ENCODE peak calls at places on chromosomes 11 and 22, in eight cellular contexts. J, L, W, N, Z, F, Q and K are unnamed samples.

GRCh38 chr11:108019870-108020540 is 11.3 kb downstream of the CUL5 start:
- DNase-seq in J (no peak), L (peak), W (no peak), N (no peak), Z (peak), F (no peak), Q (no peak), K (no peak)

GRCh38 chr11:45411221-45411946 is 125.2 kb upstream of the SYT13 start:
- DNase-seq in J (no peak), L (peak), W (peak), N (no peak), Z (peak), F (no peak), Q (no peak), K (no peak)

GRCh38 chr11:35218956-35219355 is 80.0 kb downstream of the CD44 start:
- DNase-seq in J (no peak), L (no peak), W (no peak), N (no peak), Z (peak), F (no peak), Q (no peak), K (no peak)

GRCh38 chr11:4607782-4608666 is at the start of gene TRIM68:
- DNase-seq in J (peak), L (peak), W (peak), N (peak), Z (peak), F (peak), Q (peak), K (peak)

GRCh38 chr11:65861533-65862183 is 1.4 kb downstream of the MUS81 start:
- DNase-seq in J (no peak), L (no peak), W (peak), N (no peak), Z (no peak), F (no peak), Q (no peak), K (no peak)

GRCh38 chr22:33018232-33018864 is 39.8 kb downstream of the SYN3 start:
- DNase-seq in J (no peak), L (peak), W (no peak), N (peak), Z (peak), F (peak), Q (peak), K (peak)

GRCh38 chr11:44997566-44997965 is 46.9 kb upstream of the TP53I11 start:
- DNase-seq in J (no peak), L (no peak), W (peak), N (no peak), Z (no peak), F (no peak), Q (no peak), K (no peak)

GRCh38 chr22:19477321-19478085 is 1.5 kb downstream of the UFD1 start:
- DNase-seq in J (no peak), L (peak), W (no peak), N (no peak), Z (peak), F (no peak), Q (no peak), K (no peak)

GRCh38 chr11:44989831-44990566 is 39.3 kb upstream of the TP53I11 start:
- DNase-seq in J (no peak), L (no peak), W (peak), N (no peak), Z (no peak), F (peak), Q (no peak), K (no peak)

GRCh38 chr22:16937811-16938210 is 70.2 kb downstream of the GAB4 start:
- DNase-seq in J (no peak), L (no peak), W (no peak), N (no peak), Z (no peak), F (no peak), Q (no peak), K (no peak)

GRCh38 chr22:50357222-50357621 is 14.1 kb downstream of the PPP6R2 start:
- DNase-seq in J (no peak), L (no peak), W (no peak), N (no peak), Z (no peak), F (no peak), Q (no peak), K (no peak)

GRCh38 chr22:30252411-30253204 is 6.0 kb upstream of the LIF start:
- DNase-seq in J (no peak), L (no peak), W (no peak), N (peak), Z (no peak), F (no peak), Q (no peak), K (no peak)

GRCh38 chr11:9089636-9090035 is 1.8 kb downstream of the SCUBE2 start:
- DNase-seq in J (no peak), L (no peak), W (no peak), N (no peak), Z (no peak), F (no peak), Q (no peak), K (no peak)

GRCh38 chr22:36419912-36420882 is 32.4 kb upstream of the MYH9 start:
- DNase-seq in J (no peak), L (no peak), W (no peak), N (no peak), Z (peak), F (no peak), Q (no peak), K (no peak)

GRCh38 chr11:95835351-95835750 is 45.1 kb downstream of the CEP57 start:
- DNase-seq in J (no peak), L (no peak), W (no peak), N (no peak), Z (no peak), F (no peak), Q (no peak), K (no peak)

GRCh38 chr11:48154162-48154561 is 62.4 kb upstream of the OR4B1 start:
- DNase-seq in J (no peak), L (no peak), W (no peak), N (no peak), Z (peak), F (peak), Q (no peak), K (no peak)